ENCODE peak calls at places on chromosomes 4 and X, in five cellular contexts. U is H9, I is IMR-90, O is mesendoderm, L is H1. B is an unnamed sample.

GRCh38 chr4:74675673-74676279 is 118.5 kb downstream of the BTC start:
- DNase-seq in I (peak), L (no peak), O (peak), U (no peak), B (no peak)

GRCh38 chr4:8763966-8764901 is 107.4 kb downstream of the HMX1 start:
- DNase-seq in L (no peak), I (no peak), U (no peak), O (no peak), B (no peak)

GRCh38 chrX:78378476-78379115 is 51.2 kb upstream of the CYSLTR1 start:
- DNase-seq in U (no peak), I (no peak), L (no peak), O (no peak), B (no peak)

GRCh38 chrX:138759217-138759943 is 47.9 kb upstream of the FGF13 start:
- DNase-seq in O (no peak), U (no peak), I (no peak), L (no peak), B (no peak)

GRCh38 chr4:105831189-105831588 is 64.1 kb upstream of the NPNT start:
- DNase-seq in O (no peak), L (no peak), U (no peak), I (no peak), B (no peak)

GRCh38 chr4:28948501-28948900 is 1771.7 kb upstream of the PCDH7 start:
- DNase-seq in L (no peak), I (peak), O (no peak), U (no peak), B (no peak)

GRCh38 chr4:89316931-89317366 is 9.3 kb upstream of the GPRIN3 start:
- DNase-seq in L (no peak), O (peak), U (no peak), I (peak), B (no peak)

GRCh38 chr4:119785963-119786362 is 157.4 kb upstream of the PDE5A start:
- DNase-seq in O (peak), I (peak), U (no peak), L (no peak), B (no peak)

GRCh38 chrX:112818114-112819012 is 22.3 kb downstream of the AMOT start:
- DNase-seq in U (no peak), O (peak), I (no peak), L (no peak), B (no peak)

GRCh38 chr4:147363514-147363913 is 117.4 kb upstream of the EDNRA start:
- DNase-seq in O (no peak), L (no peak), I (no peak), U (no peak), B (no peak)

GRCh38 chrX:3317191-3317718 is 29.2 kb downstream of the MXRA5 start:
- DNase-seq in U (no peak), L (no peak), I (no peak), O (no peak), B (no peak)

GRCh38 chrX:71107245-71107644 is 705 bp upstream of the CXorf65 start:
- DNase-seq in U (no peak), I (no peak), O (no peak), L (no peak), B (no peak)

GRCh38 chr4:83866821-83867220 is 330.9 kb downstream of the GPAT3 start:
- DNase-seq in O (peak), L (no peak), U (no peak), I (peak), B (no peak)

DNA sequence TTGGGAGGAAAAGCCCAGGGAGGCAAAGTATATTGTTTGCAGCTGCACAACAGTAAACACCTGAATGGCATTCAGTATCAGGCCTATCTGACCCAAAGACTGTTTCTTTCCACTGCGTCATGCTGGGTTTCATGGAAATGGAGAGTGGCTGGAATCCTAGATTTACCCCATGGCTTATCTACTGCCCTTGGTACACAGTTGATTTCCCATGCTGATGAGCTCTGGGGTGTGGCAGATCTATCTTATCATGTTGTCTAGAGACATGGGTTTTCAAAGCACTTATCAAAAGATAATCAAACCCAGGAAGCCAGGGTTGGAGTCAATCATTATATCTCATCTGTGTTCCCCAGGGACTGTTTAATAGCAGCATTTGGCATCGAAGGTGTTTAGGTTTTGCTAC is 72.1 kb downstream of the CLNK start:
- DNase-seq in I (no peak), U (no peak), O (peak), L (no peak), B (no peak)
- H2AK5ac ChIP-seq in I (peak), U (no peak), O (no peak), L (no peak), B (no peak)

DNA sequence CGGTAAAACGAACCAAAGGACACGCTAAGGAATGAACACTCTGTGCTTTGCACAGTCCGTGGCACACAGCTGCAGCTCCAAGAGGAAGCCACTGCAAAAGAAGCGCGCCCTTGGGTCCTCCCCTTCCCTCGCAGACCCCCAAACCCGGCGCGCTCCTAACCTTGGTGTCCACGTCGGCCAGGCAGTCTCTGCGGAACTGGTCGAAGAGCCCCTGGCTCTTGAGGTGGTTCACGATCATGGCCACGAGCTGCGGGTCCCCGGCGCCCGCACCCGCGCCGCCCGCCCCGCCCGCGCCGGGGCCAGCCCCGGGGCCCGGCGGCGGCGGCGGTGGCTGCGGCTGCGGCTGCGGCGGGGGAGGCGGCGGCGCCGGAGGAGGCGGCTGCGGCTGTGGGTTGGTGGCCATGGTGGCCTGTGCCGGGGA is 330 bp downstream of the BOD1L1 start:
- DNase-seq in L (no peak), O (peak), I (no peak), U (peak), B (peak)
- H2BK15ac ChIP-seq in L (no peak), O (no peak), I (no peak), U (no peak), B (no peak)

GRCh38 chr4:2243682-2244380 is 1.9 kb upstream of the HAUS3 start:
- DNase-seq in I (peak), L (no peak), O (peak), U (peak), B (no peak)
- H2BK5ac ChIP-seq in I (no peak), L (no peak), O (no peak), U (no peak), B (no peak)

DNA sequence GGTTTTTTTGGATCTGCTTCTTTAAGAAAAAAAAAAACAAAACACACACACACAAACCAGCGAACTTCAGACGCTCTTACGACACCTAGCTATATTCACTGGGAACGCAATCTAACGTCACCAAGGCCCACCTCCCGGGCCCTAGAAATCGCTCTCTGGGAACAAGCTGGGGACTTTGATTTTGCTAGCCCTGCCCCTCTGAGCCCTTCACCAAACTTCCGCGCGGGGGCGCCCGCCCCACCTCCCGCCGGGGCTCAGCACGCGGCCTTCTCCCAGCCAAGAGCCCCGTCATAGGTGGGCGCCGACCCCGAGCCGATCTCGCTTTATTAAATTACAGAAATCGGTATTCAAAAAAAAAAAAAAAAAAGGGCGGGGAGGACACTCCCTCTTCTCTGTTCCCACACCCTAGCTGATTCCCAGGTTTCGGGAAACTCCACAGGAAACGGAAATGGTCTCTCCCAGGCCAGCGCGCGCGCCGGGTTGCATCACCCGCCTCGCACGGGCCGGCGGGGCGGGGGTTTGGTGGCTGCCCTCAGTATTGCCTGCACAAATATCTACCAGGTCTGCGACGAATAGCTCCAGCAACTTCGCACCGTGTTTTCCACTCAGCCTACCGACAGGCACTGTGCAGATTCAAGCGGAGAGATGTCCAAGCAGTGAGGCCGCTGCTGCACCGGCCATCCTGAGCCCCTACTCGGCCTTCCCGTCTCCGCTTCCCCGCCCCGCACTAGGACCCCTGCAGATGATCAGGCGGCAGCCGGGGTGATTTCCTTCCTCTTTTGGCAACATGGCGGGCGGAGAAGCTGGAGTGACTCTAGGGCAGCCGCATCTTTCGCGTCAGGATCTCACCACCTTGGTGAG is at the start of gene EIF2S3:
- DNase-seq in O (peak), L (peak), U (peak), I (peak), B (peak)
- H2AK5ac ChIP-seq in O (no peak), L (peak), U (no peak), I (peak), B (no peak)

DNA sequence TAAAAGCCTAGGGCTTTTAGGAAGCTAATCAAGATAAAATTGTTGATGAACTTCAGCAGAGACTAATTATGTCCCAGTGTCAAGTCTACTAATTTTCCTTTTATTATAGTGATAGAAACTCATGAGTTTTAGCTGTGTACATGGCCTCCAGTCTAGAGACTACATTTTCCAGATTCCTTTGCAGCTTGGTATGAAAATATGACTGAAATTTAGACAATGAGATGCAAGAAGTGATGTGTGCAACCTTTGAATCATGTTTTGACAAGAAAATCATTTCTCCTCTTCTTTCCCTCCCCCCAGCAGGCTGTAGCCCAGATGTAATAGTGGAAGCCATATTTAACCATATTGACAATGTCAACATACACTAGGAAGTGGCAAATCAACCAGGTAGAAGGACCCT is 30.3 kb upstream of the IL13RA2 start:
- DNase-seq in O (no peak), I (no peak), L (no peak), U (no peak), B (no peak)
- H2BK15ac ChIP-seq in O (no peak), I (no peak), L (no peak), U (no peak), B (no peak)

GRCh38 chr4:189092596-189092995 is 848.1 kb upstream of the FRG1 start:
- DNase-seq in U (no peak), I (peak), L (no peak), O (peak), B (no peak)

GRCh38 chr4:189087981-189088380 is 852.7 kb upstream of the FRG1 start:
- DNase-seq in I (no peak), O (no peak), U (no peak), L (no peak), B (no peak)

GRCh38 chr4:189084671-189085070 is 856.0 kb upstream of the FRG1 start:
- DNase-seq in U (peak), L (no peak), I (no peak), O (peak), B (no peak)

GRCh38 chr4:189090174-189090814 is 850.4 kb upstream of the FRG1 start:
- DNase-seq in U (peak), O (peak), I (peak), L (no peak), B (peak)

DNA sequence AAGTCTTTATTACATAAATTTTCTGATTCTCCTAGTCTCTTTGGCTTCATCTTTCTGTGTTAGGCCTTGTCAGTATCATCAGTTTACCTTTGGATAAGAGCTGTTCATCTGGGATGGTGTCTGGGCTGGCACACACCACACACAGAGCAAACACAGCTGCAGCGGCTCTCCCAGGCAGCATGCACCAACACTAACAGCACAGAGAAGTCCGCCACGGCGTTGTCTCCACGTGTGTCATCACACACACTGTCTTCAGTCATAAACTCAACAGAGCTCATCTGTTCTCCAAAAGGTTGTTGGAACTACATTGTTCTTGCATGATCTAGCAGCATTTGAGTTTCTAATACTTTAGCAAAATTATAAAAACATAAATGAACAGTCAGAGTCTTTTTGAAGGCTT is 851.9 kb upstream of the FRG1 start:
- DNase-seq in I (peak), O (no peak), U (no peak), L (no peak), B (no peak)
- H2BK5ac ChIP-seq in I (no peak), O (no peak), U (no peak), L (no peak), B (no peak)

DNA sequence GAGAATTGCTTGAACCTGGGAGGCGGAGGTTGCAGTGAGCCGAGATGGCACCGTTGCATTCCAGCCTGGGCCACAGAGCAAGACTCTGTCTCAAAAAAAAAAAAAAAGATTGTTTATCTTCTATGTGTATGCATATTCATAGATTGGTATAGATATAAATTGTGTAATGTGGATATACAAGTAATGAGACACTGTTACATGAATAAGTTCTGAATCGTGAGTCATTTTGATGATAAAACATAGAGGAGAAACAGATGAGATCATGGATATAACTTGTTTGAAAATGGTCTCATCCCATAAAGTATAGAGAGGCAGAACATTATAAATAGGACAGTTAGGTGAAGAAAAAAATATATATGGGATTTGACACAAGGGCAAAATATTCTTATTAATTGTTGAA is 628.0 kb downstream of the IL1RAPL1 start:
- DNase-seq in O (no peak), I (peak), L (no peak), U (no peak), B (no peak)
- H2AK5ac ChIP-seq in O (no peak), I (no peak), L (no peak), U (no peak), B (no peak)

GRCh38 chr4:72568959-72569718 is at the start of gene ADAMTS3:
- DNase-seq in U (peak), O (peak), L (peak), I (peak), B (peak)
- H2BK15ac ChIP-seq in U (no peak), O (no peak), L (peak), I (no peak), B (peak)

GRCh38 chr4:128840711-128841318 is 31.3 kb downstream of the JADE1 start:
- DNase-seq in L (no peak), U (no peak), I (no peak), O (peak), B (no peak)
- H2BK5ac ChIP-seq in L (no peak), U (no peak), I (no peak), O (no peak), B (no peak)

DNA sequence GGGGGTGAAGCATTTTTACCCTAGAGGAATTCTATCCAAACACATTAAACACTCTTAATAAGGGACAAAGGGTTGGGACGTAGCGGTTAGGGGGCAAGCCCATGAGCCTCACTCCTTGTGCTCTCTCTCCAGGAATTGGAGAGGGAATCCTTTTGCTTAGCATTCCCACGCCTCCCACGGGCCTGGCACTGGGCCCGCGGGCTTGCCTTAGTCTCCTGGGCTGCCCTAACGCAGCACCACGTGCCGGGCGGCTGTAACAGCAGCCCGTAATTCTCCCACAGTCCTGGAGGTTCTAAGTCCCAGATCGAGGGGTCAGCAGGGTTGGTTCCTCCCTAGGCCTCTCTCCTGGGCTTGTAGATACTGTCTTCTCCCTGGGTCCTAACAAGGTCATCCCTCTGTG is 67.5 kb downstream of the TBL1X start:
- DNase-seq in U (no peak), L (no peak), O (no peak), I (peak), B (no peak)
- H2AK5ac ChIP-seq in U (no peak), L (no peak), O (no peak), I (peak), B (no peak)

B was measured in neuronal stem cell.